ENCODE peak calls at places on chromosomes 12 and 14, in ten cellular contexts. W, N, R, L, S, E, H, I, T and U are unnamed samples.

GRCh38 chr14:104968541-104969401 is 9.4 kb downstream of the AHNAK2 start:
- DNase-seq in W (no peak), N (no peak), R (no peak), L (no peak), S (no peak), E (no peak), H (no peak), I (no peak), T (peak), U (peak)

GRCh38 chr14:104211242-104211641 is 72.9 kb downstream of the KIF26A start:
- DNase-seq in W (no peak), N (no peak), R (no peak), L (no peak), S (no peak), E (no peak), H (no peak), I (no peak), T (no peak), U (no peak)

GRCh38 chr12:1093166-1093751 is 102.2 kb downstream of the ERC1 start:
- DNase-seq in W (peak), N (peak), R (no peak), L (peak), S (peak), E (peak), H (no peak), I (peak), T (peak), U (peak)

GRCh38 chr12:46998811-46999368 is 80.5 kb upstream of the PCED1B start:
- DNase-seq in W (no peak), N (peak), R (no peak), L (peak), S (no peak), E (no peak), H (peak), I (no peak), T (no peak), U (peak)

GRCh38 chr14:101476931-101477553 is 84.3 kb upstream of the DIO3 start:
- DNase-seq in W (peak), N (no peak), R (no peak), L (no peak), S (no peak), E (no peak), H (no peak), I (peak), T (peak), U (no peak)

GRCh38 chr12:56307221-56307965 is 7.3 kb upstream of the CS start:
- DNase-seq in W (no peak), N (no peak), R (no peak), L (no peak), S (no peak), E (no peak), H (no peak), I (no peak), T (no peak), U (no peak)

GRCh38 chr12:64780220-64780530 is 21.0 kb upstream of the GNS start:
- DNase-seq in W (peak), N (no peak), R (no peak), L (no peak), S (no peak), E (no peak), H (no peak), I (no peak), T (peak), U (no peak)

GRCh38 chr12:86134571-86134970 is 121.6 kb downstream of the MGAT4C start:
- DNase-seq in W (no peak), N (peak), R (no peak), L (peak), S (no peak), E (no peak), H (no peak), I (no peak), T (no peak), U (peak)

GRCh38 chr12:29794869-29795268 is 11.1 kb upstream of the TMTC1 start:
- DNase-seq in W (no peak), N (no peak), R (no peak), L (no peak), S (no peak), E (no peak), H (no peak), I (no peak), T (no peak), U (no peak)

GRCh38 chr12:25843976-25844375 is 114.5 kb upstream of the RASSF8 start:
- DNase-seq in W (no peak), N (no peak), R (no peak), L (no peak), S (no peak), E (no peak), H (no peak), I (no peak), T (peak), U (no peak)

GRCh38 chr12:50788562-50788961 is 24.7 kb downstream of the ATF1 start:
- DNase-seq in W (no peak), N (peak), R (no peak), L (peak), S (no peak), E (no peak), H (peak), I (no peak), T (no peak), U (peak)

GRCh38 chr14:70002589-70003240 is 123.5 kb downstream of the SMOC1 start:
- DNase-seq in W (no peak), N (no peak), R (no peak), L (no peak), S (no peak), E (no peak), H (no peak), I (no peak), T (no peak), U (no peak)

GRCh38 chr14:75979071-75979571 is 2.7 kb downstream of the TGFB3 start:
- DNase-seq in W (no peak), N (no peak), R (peak), L (no peak), S (peak), E (no peak), H (no peak), I (no peak), T (peak), U (peak)

GRCh38 chr12:46490635-46491034 is 118.1 kb upstream of the SLC38A2 start:
- DNase-seq in W (no peak), N (no peak), R (no peak), L (peak), S (no peak), E (no peak), H (no peak), I (no peak), T (no peak), U (peak)

GRCh38 chr12:31732926-31733548 is 4.2 kb upstream of the AMN1 start:
- DNase-seq in W (no peak), N (peak), R (no peak), L (peak), S (no peak), E (no peak), H (peak), I (peak), T (no peak), U (peak)

GRCh38 chr14:34256223-34256622 is 205.8 kb downstream of the SPTSSA start:
- DNase-seq in W (no peak), N (no peak), R (no peak), L (no peak), S (no peak), E (no peak), H (no peak), I (no peak), T (no peak), U (no peak)

GRCh38 chr12:117188961-117189724 is 1.1 kb downstream of the FBXO21 start:
- DNase-seq in W (no peak), N (no peak), R (no peak), L (no peak), S (no peak), E (no peak), H (peak), I (no peak), T (peak), U (peak)

GRCh38 chr12:111056618-111057521 is 136.5 kb upstream of the MYL2 start:
- DNase-seq in W (no peak), N (no peak), R (peak), L (no peak), S (peak), E (peak), H (no peak), I (peak), T (no peak), U (no peak)

GRCh38 chr14:79465651-79466050 is 745.7 kb downstream of the DIO2 start:
- DNase-seq in W (no peak), N (no peak), R (no peak), L (peak), S (no peak), E (no peak), H (no peak), I (no peak), T (no peak), U (peak)

GRCh38 chr14:27881063-27881462 is 885.5 kb upstream of the FOXG1 start:
- DNase-seq in W (no peak), N (no peak), R (no peak), L (no peak), S (no peak), E (no peak), H (no peak), I (no peak), T (no peak), U (no peak)